ENCODE peak calls at places on chromosomes 6 and 20, in eight cellular contexts. One of them, this sample, is unnamed.

GRCh38 chr6:88626460-88626859 is 337.0 kb downstream of the RNGTT start:
- DNase-seq in astrocyte of the cerebellum: no peak
- DNase-seq in cardiac fibroblast: no peak
- DNase-seq in kidney: no peak
- DNase-seq in GM06990: no peak
- DNase-seq in BE2C: no peak
- DNase-seq in left lung: no peak
- DNase-seq in GM23338: no peak
- DNase-seq in this sample: no peak

GRCh38 chr6:104531591-104531990 is 328.1 kb downstream of the HACE1 start:
- DNase-seq in BE2C: no peak
- DNase-seq in GM06990: no peak
- DNase-seq in left lung: no peak
- DNase-seq in kidney: no peak
- DNase-seq in cardiac fibroblast: no peak
- DNase-seq in GM23338: no peak
- DNase-seq in astrocyte of the cerebellum: no peak
- DNase-seq in this sample: no peak

GRCh38 chr20:3420211-3420707 is 12.8 kb upstream of the DNAAF9 start:
- DNase-seq in BE2C: no peak
- DNase-seq in GM23338: no peak
- DNase-seq in astrocyte of the cerebellum: no peak
- DNase-seq in cardiac fibroblast: peak
- DNase-seq in left lung: peak
- DNase-seq in kidney: no peak
- DNase-seq in GM06990: peak
- DNase-seq in this sample: no peak

GRCh38 chr20:63706027-63706695 is 1.6 kb downstream of the ARFRP1 start:
- DNase-seq in left lung: no peak
- DNase-seq in kidney: no peak
- DNase-seq in astrocyte of the cerebellum: no peak
- DNase-seq in BE2C: no peak
- DNase-seq in GM06990: no peak
- DNase-seq in cardiac fibroblast: no peak
- DNase-seq in GM23338: no peak
- DNase-seq in this sample: no peak

GRCh38 chr20:57840066-57840465 is 130.3 kb upstream of the PMEPA1 start:
- DNase-seq in GM06990: no peak
- DNase-seq in GM23338: no peak
- DNase-seq in cardiac fibroblast: no peak
- DNase-seq in kidney: no peak
- DNase-seq in BE2C: no peak
- DNase-seq in astrocyte of the cerebellum: no peak
- DNase-seq in left lung: no peak
- DNase-seq in this sample: no peak

GRCh38 chr6:40789143-40789764 is 202.1 kb upstream of the LRFN2 start:
- DNase-seq in GM06990: no peak
- DNase-seq in astrocyte of the cerebellum: no peak
- DNase-seq in BE2C: peak
- DNase-seq in cardiac fibroblast: no peak
- DNase-seq in kidney: no peak
- DNase-seq in left lung: no peak
- DNase-seq in GM23338: peak
- DNase-seq in this sample: no peak

GRCh38 chr6:108585921-108586320 is 25.2 kb downstream of the FOXO3 start:
- DNase-seq in cardiac fibroblast: no peak
- DNase-seq in BE2C: no peak
- DNase-seq in left lung: no peak
- DNase-seq in kidney: no peak
- DNase-seq in astrocyte of the cerebellum: no peak
- DNase-seq in GM06990: no peak
- DNase-seq in GM23338: no peak
- DNase-seq in this sample: no peak

GRCh38 chr6:52553158-52553557 is 23.7 kb downstream of the TRAM2 start:
- DNase-seq in kidney: no peak
- DNase-seq in BE2C: no peak
- DNase-seq in GM06990: no peak
- DNase-seq in left lung: no peak
- DNase-seq in cardiac fibroblast: no peak
- DNase-seq in astrocyte of the cerebellum: no peak
- DNase-seq in GM23338: no peak
- DNase-seq in this sample: no peak

GRCh38 chr6:66418906-66419305 is 711.9 kb upstream of the EYS start:
- DNase-seq in cardiac fibroblast: no peak
- DNase-seq in GM06990: no peak
- DNase-seq in astrocyte of the cerebellum: no peak
- DNase-seq in left lung: no peak
- DNase-seq in GM23338: no peak
- DNase-seq in BE2C: no peak
- DNase-seq in kidney: no peak
- DNase-seq in this sample: no peak

GRCh38 chr6:66423047-66423446 is 716.0 kb upstream of the EYS start:
- DNase-seq in GM06990: no peak
- DNase-seq in BE2C: no peak
- DNase-seq in cardiac fibroblast: no peak
- DNase-seq in kidney: no peak
- DNase-seq in astrocyte of the cerebellum: no peak
- DNase-seq in GM23338: no peak
- DNase-seq in left lung: no peak
- DNase-seq in this sample: no peak

DNA sequence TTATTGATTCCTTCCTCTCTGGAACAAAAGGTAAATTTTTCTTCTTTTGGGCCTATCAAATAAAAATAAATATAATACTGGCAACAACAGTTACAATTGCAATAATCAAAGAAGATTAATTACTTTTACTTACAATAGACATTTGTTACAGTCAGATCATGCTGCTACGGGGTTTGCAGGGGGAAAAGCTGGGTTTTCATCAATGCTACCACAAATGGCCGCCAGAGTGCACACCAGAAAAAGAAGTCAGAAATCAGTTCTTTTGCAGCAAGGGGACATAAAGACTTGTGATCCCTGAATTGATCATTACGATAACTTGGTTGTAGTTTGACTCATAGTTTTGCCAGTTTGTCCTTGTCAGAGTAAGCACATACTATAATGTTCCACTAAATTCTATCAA is 714.5 kb upstream of the EYS start:
- DNase-seq in GM23338: peak
- DNase-seq in astrocyte of the cerebellum: no peak
- DNase-seq in GM06990: no peak
- DNase-seq in cardiac fibroblast: peak
- DNase-seq in kidney: no peak
- DNase-seq in BE2C: peak
- DNase-seq in left lung: no peak
- DNase-seq in this sample: no peak
- TF ChIP-seq CTCF in GM23338: peak
- TF ChIP-seq CTCF in astrocyte of the cerebellum: peak
- TF ChIP-seq CTCF in GM06990: no peak
- TF ChIP-seq CTCF in cardiac fibroblast: no peak
- TF ChIP-seq CTCF in kidney: no peak
- TF ChIP-seq CTCF in BE2C: peak
- TF ChIP-seq CTCF in left lung: no peak
- TF ChIP-seq CTCF in this sample: no peak

DNA sequence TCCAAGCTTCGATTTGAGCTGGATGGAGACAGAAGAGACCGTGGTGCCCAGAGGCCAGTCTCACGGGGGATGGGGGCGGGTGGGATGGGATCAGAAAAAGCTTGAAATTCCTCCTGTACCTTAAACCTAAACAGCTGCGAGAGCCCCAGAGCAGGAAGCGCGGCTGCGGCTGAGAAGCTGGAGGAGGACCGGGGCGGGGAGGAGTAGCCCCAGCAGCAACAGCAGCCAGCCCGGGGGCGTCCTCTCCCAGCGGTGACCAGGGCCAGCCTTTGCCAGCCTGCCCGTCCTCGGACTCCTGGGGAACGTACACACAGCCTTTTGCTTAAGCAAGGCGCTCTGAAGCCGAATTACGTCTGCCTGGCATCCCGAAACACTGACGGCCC is 17.4 kb upstream of the PRDM13 start:
- DNase-seq in GM23338: peak
- DNase-seq in left lung: no peak
- DNase-seq in cardiac fibroblast: no peak
- DNase-seq in BE2C: no peak
- DNase-seq in GM06990: no peak
- DNase-seq in astrocyte of the cerebellum: no peak
- DNase-seq in kidney: no peak
- DNase-seq in this sample: no peak
- H3K4me3 ChIP-seq in GM23338: peak
- H3K4me3 ChIP-seq in left lung: peak
- H3K4me3 ChIP-seq in cardiac fibroblast: peak
- H3K4me3 ChIP-seq in BE2C: peak
- H3K4me3 ChIP-seq in GM06990: peak
- H3K4me3 ChIP-seq in astrocyte of the cerebellum: peak
- H3K4me3 ChIP-seq in kidney: peak
- H3K4me3 ChIP-seq in this sample: peak

DNA sequence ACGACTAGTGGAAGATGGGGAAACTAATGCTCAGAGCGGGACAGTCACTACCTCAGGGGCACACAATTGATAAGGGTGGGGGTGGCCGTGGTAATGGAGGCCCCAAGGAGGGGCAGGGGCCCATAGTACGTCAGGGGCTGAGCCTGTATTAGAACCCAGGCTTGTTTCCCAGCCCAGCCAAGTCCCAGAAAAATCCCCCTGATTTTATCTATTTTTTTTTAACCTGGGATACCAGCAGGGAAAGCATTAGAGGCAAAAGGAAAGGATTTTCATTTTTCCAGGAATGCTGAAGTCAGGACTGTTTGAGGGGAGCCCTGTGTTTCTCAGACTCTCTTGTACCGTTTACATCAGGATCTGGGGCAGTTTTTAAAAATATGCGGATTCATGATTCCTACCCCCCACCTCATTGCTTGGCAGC is 382 bp downstream of the MYH7B start:
- DNase-seq in left lung: no peak
- DNase-seq in kidney: no peak
- DNase-seq in GM06990: no peak
- DNase-seq in cardiac fibroblast: no peak
- DNase-seq in astrocyte of the cerebellum: no peak
- DNase-seq in BE2C: no peak
- DNase-seq in GM23338: no peak
- DNase-seq in this sample: no peak
- TF ChIP-seq CTCF in left lung: no peak
- TF ChIP-seq CTCF in kidney: no peak
- TF ChIP-seq CTCF in GM06990: no peak
- TF ChIP-seq CTCF in cardiac fibroblast: no peak
- TF ChIP-seq CTCF in astrocyte of the cerebellum: no peak
- TF ChIP-seq CTCF in BE2C: no peak
- TF ChIP-seq CTCF in GM23338: no peak
- TF ChIP-seq CTCF in this sample: no peak

GRCh38 chr6:17899491-17899890 is 87.9 kb downstream of the KIF13A start:
- DNase-seq in GM06990: no peak
- DNase-seq in BE2C: no peak
- DNase-seq in astrocyte of the cerebellum: no peak
- DNase-seq in kidney: no peak
- DNase-seq in GM23338: no peak
- DNase-seq in cardiac fibroblast: no peak
- DNase-seq in left lung: no peak
- DNase-seq in this sample: no peak

GRCh38 chr6:17894191-17894590 is 93.2 kb downstream of the KIF13A start:
- DNase-seq in left lung: no peak
- DNase-seq in GM06990: no peak
- DNase-seq in cardiac fibroblast: no peak
- DNase-seq in kidney: no peak
- DNase-seq in BE2C: no peak
- DNase-seq in astrocyte of the cerebellum: no peak
- DNase-seq in GM23338: no peak
- DNase-seq in this sample: no peak

GRCh38 chr6:17892097-17892686 is 95.2 kb downstream of the KIF13A start:
- DNase-seq in left lung: no peak
- DNase-seq in astrocyte of the cerebellum: no peak
- DNase-seq in BE2C: no peak
- DNase-seq in GM23338: no peak
- DNase-seq in GM06990: no peak
- DNase-seq in kidney: no peak
- DNase-seq in cardiac fibroblast: no peak
- DNase-seq in this sample: no peak

GRCh38 chr6:17897681-17898080 is 89.8 kb downstream of the KIF13A start:
- DNase-seq in astrocyte of the cerebellum: no peak
- DNase-seq in GM06990: no peak
- DNase-seq in kidney: no peak
- DNase-seq in GM23338: no peak
- DNase-seq in left lung: no peak
- DNase-seq in cardiac fibroblast: no peak
- DNase-seq in BE2C: no peak
- DNase-seq in this sample: no peak

GRCh38 chr6:17894905-17895304 is 92.5 kb downstream of the KIF13A start:
- DNase-seq in GM06990: no peak
- DNase-seq in left lung: no peak
- DNase-seq in astrocyte of the cerebellum: no peak
- DNase-seq in cardiac fibroblast: no peak
- DNase-seq in GM23338: no peak
- DNase-seq in BE2C: no peak
- DNase-seq in kidney: no peak
- DNase-seq in this sample: no peak
- H3K4me3 ChIP-seq in GM06990: no peak
- H3K4me3 ChIP-seq in left lung: no peak
- H3K4me3 ChIP-seq in astrocyte of the cerebellum: no peak
- H3K4me3 ChIP-seq in cardiac fibroblast: no peak
- H3K4me3 ChIP-seq in GM23338: no peak
- H3K4me3 ChIP-seq in BE2C: no peak
- H3K4me3 ChIP-seq in kidney: no peak
- H3K4me3 ChIP-seq in this sample: no peak

GRCh38 chr6:100904316-100904715 is 23.2 kb upstream of the ASCC3 start:
- DNase-seq in left lung: no peak
- DNase-seq in GM06990: no peak
- DNase-seq in cardiac fibroblast: no peak
- DNase-seq in GM23338: no peak
- DNase-seq in kidney: no peak
- DNase-seq in astrocyte of the cerebellum: no peak
- DNase-seq in BE2C: no peak
- DNase-seq in this sample: no peak
- TF ChIP-seq CTCF in left lung: no peak
- TF ChIP-seq CTCF in GM06990: no peak
- TF ChIP-seq CTCF in cardiac fibroblast: no peak
- TF ChIP-seq CTCF in GM23338: no peak
- TF ChIP-seq CTCF in kidney: no peak
- TF ChIP-seq CTCF in astrocyte of the cerebellum: no peak
- TF ChIP-seq CTCF in BE2C: no peak
- TF ChIP-seq CTCF in this sample: no peak

GRCh38 chr6:29887330-29887818 is 55.0 kb upstream of the HLA-A start:
- DNase-seq in kidney: peak
- DNase-seq in GM23338: peak
- DNase-seq in GM06990: peak
- DNase-seq in left lung: peak
- DNase-seq in astrocyte of the cerebellum: no peak
- DNase-seq in BE2C: no peak
- DNase-seq in cardiac fibroblast: peak
- DNase-seq in this sample: no peak
- H3K4me3 ChIP-seq in kidney: peak
- H3K4me3 ChIP-seq in GM23338: peak
- H3K4me3 ChIP-seq in GM06990: peak
- H3K4me3 ChIP-seq in left lung: peak
- H3K4me3 ChIP-seq in astrocyte of the cerebellum: peak
- H3K4me3 ChIP-seq in BE2C: peak
- H3K4me3 ChIP-seq in cardiac fibroblast: peak
- H3K4me3 ChIP-seq in this sample: peak

This sample was measured in AG04449.